ENCODE peak calls at places on chromosomes 6 and 20, in six cellular contexts. M is SK-N-SH, S is H1, N is GM12878, R is K562, B is HepG2. T is an unnamed sample.

GRCh38 chr6:159760602-159761057 is 1.2 kb upstream of the ACAT2 start:
- DNase-seq in M (no peak), S (peak; percentile 63), N (no peak), R (no peak), B (peak; percentile 24), T (no peak)

GRCh38 chr20:57703013-57703412 is 6.8 kb downstream of the PMEPA1 start:
- DNase-seq in M (no peak), S (no peak), N (no peak), R (no peak), B (no peak), T (no peak)

GRCh38 chr20:51220293-51220706 is 197.4 kb upstream of the KCNG1 start:
- DNase-seq in M (peak; percentile 52), S (no peak), N (no peak), R (peak; percentile 44), B (peak; percentile 23), T (peak; percentile 19)

GRCh38 chr6:75525682-75526081 is 32.1 kb upstream of the FILIP1 start:
- DNase-seq in M (no peak), S (no peak), N (no peak), R (no peak), B (no peak), T (no peak)

GRCh38 chr6:7647504-7647903 is 57.5 kb downstream of the SNRNP48 start:
- DNase-seq in M (peak; percentile 11), S (no peak), N (peak; percentile 19), R (no peak), B (no peak), T (no peak)

GRCh38 chr6:66926060-66926459 is 1219.0 kb upstream of the EYS start:
- DNase-seq in M (no peak), S (no peak), N (no peak), R (peak; percentile 68), B (peak; percentile 69), T (no peak)

GRCh38 chr6:81451787-81452186 is 300.7 kb downstream of the TENT5A start:
- DNase-seq in M (no peak), S (no peak), N (no peak), R (no peak), B (peak; percentile 69), T (no peak)

GRCh38 chr6:16282370-16282769 is 44.0 kb downstream of the GMPR start:
- DNase-seq in M (no peak), S (no peak), N (no peak), R (no peak), B (no peak), T (no peak)

GRCh38 chr20:56400001-56400640 is 7.7 kb downstream of the CSTF1 start:
- DNase-seq in M (peak; percentile 56), S (no peak), N (peak; percentile 31), R (peak; percentile 86), B (peak; percentile 76), T (peak; percentile 68)

GRCh38 chr6:96823743-96824142 is 13.5 kb downstream of the GPR63 start:
- DNase-seq in M (no peak), S (no peak), N (no peak), R (no peak), B (no peak), T (no peak)

GRCh38 chr6:132669690-132670291 is 10.8 kb upstream of the TAAR1 start:
- DNase-seq in M (peak; percentile 8), S (no peak), N (no peak), R (peak; percentile 16), B (peak; percentile 20), T (peak; percentile 1)

GRCh38 chr20:61702246-61702645 is 363.4 kb downstream of the TAF4 start:
- DNase-seq in M (no peak), S (no peak), N (no peak), R (no peak), B (no peak), T (no peak)

GRCh38 chr6:105804436-105804835 is 281.7 kb upstream of the PRDM1 start:
- DNase-seq in M (no peak), S (no peak), N (no peak), R (no peak), B (no peak), T (no peak)

GRCh38 chr6:8703059-8703458 is 267.7 kb upstream of the SLC35B3 start:
- DNase-seq in M (no peak), S (no peak), N (no peak), R (no peak), B (no peak), T (no peak)

GRCh38 chr6:8707369-8707768 is 272.0 kb upstream of the SLC35B3 start:
- DNase-seq in M (no peak), S (no peak), N (no peak), R (no peak), B (no peak), T (no peak)

GRCh38 chr6:8710668-8711431 is 275.5 kb upstream of the SLC35B3 start:
- DNase-seq in M (no peak), S (no peak), N (no peak), R (no peak), B (no peak), T (no peak)

GRCh38 chr6:8705435-8706020 is 270.2 kb upstream of the SLC35B3 start:
- DNase-seq in M (no peak), S (no peak), N (no peak), R (no peak), B (no peak), T (no peak)

DNA sequence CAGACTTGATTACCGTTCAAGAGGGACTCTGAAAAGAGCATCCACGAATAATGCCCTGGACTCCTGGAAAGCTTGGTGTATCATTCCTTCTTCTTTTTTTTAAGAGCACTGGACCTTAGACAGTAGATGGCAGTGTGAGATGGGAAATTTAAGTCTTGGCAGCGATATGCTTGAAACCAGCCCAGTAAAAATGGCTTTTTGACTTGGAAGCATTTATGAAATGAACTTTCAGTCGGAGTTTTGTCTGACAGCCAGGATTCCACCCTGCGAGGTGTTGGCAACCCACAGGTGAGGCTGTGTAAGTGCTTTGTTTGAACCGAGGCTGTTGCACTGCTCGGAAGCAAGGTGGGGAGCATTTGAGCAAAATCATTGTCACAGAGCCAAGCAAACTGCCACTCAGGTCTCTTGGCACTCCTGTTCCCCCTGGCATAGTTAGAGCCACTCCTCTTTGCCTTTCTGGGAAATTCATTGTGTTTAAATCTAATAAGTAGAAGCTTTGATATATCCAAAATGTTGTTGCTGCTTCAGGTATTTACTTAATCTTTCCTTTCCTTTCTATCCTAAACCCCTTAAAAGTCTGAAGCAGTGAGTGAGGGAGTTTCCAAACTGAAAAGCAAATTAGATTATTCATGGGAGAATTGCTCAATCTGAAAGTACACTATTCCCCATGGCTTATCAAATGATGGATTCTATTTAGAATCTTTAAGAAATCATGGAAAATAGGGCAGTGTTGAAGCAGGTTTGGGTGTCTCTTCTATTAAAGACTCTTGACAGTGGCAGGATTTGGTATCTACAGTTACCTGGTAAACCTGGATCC is 272.8 kb upstream of the SLC35B3 start:
- DNase-seq in M (no peak), S (no peak), N (no peak), R (no peak), B (peak; percentile 27), T (peak; percentile 35)
- TF ChIP-seq GABPA in M (no peak), S (no peak), N (no peak), R (no peak), B (no peak), T (no peak)

GRCh38 chr6:30951907-30952469 is 11.2 kb downstream of the MUCL3 start:
- DNase-seq in M (no peak), S (no peak), N (peak; percentile 37), R (no peak), B (no peak), T (no peak)

GRCh38 chr6:30957716-30958115 is 16.9 kb downstream of the MUCL3 start:
- DNase-seq in M (no peak), S (no peak), N (no peak), R (no peak), B (no peak), T (no peak)

GRCh38 chr6:30954631-30955366 is 14.0 kb downstream of the MUCL3 start:
- DNase-seq in M (no peak), S (no peak), N (no peak), R (no peak), B (no peak), T (no peak)

GRCh38 chr6:30960907-30961673 is 20.3 kb downstream of the MUCL3 start:
- DNase-seq in M (no peak), S (no peak), N (no peak), R (no peak), B (peak; percentile 50), T (no peak)

DNA sequence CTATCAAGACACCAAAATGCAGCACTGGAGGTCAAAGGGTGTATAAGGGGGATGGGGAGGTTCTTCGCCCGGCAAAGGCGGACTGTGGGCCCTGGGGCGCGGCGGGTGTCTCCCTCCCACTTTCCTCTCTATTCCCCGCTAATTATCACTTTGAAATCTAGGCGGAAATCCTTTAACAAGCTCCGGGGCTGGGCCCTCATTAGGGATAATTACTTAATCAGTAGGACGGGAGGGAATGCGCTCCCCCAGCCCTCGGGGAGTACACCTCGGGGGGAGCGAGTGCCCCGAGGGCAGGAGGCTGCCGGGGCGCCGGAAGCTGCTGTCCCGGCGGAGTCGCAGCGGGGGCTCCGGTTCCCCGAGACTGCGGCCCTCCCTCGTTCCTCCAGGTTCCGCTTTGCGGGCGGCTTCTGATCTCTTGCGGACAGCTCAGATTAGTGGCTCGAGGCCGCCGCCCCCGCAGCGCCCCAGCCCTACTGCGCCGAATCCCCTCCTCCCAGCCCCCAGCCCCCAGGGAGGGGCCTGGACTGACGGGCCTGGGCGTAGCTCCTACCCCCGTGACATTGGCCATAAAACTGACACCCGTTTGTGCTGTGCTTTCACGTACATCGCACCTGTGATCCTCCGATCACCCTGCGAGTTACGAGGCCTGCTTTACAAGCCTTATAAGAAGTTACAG is 14.7 kb downstream of the MUCL3 start:
- DNase-seq in M (peak; percentile 45), S (peak; percentile 31), N (peak; percentile 15), R (peak; percentile 91), B (no peak), T (peak; percentile 60)
- TF ChIP-seq GABPA in M (peak; percentile 46), S (peak; percentile 85), N (peak; percentile 90), R (peak; percentile 96), B (no peak), T (peak; percentile 84)

DNA sequence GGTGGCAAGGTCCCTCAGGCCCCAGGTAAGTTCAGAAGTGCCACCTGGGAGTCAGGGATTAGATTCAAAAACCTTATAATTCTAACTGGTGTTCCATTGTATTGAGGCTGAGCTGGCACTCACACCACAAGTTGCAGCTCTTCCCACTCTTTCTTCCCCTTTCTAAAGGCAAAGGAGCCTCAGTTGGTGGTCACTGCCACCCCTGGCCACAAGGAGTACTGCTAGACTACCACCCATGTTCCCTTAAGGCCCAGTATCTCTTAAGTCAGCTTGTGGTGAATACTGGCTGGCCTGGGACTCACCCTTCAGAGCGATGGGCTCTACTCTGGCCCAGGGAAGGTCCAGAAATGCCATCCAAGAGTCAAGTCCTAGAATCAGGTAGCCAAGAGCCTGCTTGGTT is 421.1 kb upstream of the KHDRBS2 start:
- DNase-seq in M (no peak), S (no peak), N (no peak), R (no peak), B (peak; percentile 8), T (peak; percentile 40)
- TF ChIP-seq GABPA in M (no peak), S (no peak), N (no peak), R (no peak), B (no peak), T (no peak)

DNA sequence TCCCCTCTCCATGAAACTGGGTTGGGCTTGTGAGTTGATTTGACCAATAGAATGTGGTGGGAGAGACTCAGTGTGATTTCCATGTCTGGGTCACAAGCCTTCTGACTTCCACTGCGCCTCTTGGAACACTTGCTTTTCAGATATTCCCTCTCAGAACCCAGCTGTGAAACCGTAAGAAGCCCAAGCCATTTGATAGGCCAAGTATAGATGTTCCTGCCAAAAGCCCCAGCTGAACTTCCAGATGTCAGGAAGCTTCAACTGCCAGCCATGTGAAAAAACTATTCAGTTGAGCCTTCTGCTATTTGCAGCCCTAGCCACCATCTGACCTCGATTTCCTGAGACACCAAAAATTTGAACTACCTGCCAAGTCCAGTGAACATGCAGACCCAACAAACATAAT is 387.8 kb upstream of the GJE1 start:
- DNase-seq in M (no peak), S (no peak), N (no peak), R (no peak), B (no peak), T (no peak)
- TF ChIP-seq GABPA in M (no peak), S (no peak), N (no peak), R (no peak), B (no peak), T (no peak)

T was measured in HL-60.